ENCODE peak calls at places on chromosome 15, in seven cellular contexts. E is HCT116, Z is HepG2, K is SK-N-SH, H is H1, O is GM12878, B is K562. A is an unnamed sample.

GRCh38 chr15:60933914-60934885 is 294.9 kb downstream of the RORA start:
- DNase-seq in E (no peak), H (no peak), B (no peak), O (no peak), K (no peak), Z (no peak), A (peak; percentile 66)

GRCh38 chr15:69056365-69056764 is 41.9 kb downstream of the NOX5 start:
- DNase-seq in O (no peak), K (no peak), E (no peak), Z (no peak), H (no peak), B (no peak), A (no peak)

GRCh38 chr15:63575312-63575711 is 21.9 kb upstream of the FBXL22 start:
- DNase-seq in H (no peak), E (no peak), B (no peak), O (no peak), K (no peak), Z (no peak), A (no peak)

GRCh38 chr15:66795851-66796250 is 93.8 kb downstream of the SMAD6 start:
- DNase-seq in B (no peak), O (no peak), E (no peak), K (no peak), Z (no peak), H (no peak), A (no peak)

GRCh38 chr15:29089731-29090616 is 179.6 kb downstream of the NSMCE3 start:
- DNase-seq in B (no peak), E (no peak), Z (no peak), H (no peak), K (no peak), O (no peak), A (no peak)

GRCh38 chr15:68411735-68412134 is 20.2 kb downstream of the ITGA11 start:
- DNase-seq in E (no peak), O (no peak), Z (no peak), B (no peak), K (no peak), H (peak; percentile 14), A (no peak)

GRCh38 chr15:44710236-44711088 is 661 bp downstream of the PATL2 start:
- DNase-seq in O (peak; percentile 69), Z (no peak), E (no peak), K (no peak), H (no peak), B (peak; percentile 41), A (no peak)

GRCh38 chr15:64703632-64703959 is 71.8 kb downstream of the RBPMS2 start:
- DNase-seq in H (no peak), K (peak; percentile 41), O (no peak), Z (no peak), E (no peak), B (no peak), A (no peak)

GRCh38 chr15:88844749-88845386 is 41.6 kb downstream of the ACAN start:
- DNase-seq in H (no peak), K (no peak), Z (no peak), O (no peak), E (no peak), B (no peak), A (no peak)

GRCh38 chr15:90004671-90005070 is 3.5 kb downstream of the ZNF710 start:
- DNase-seq in H (no peak), B (peak; percentile 3), K (no peak), E (no peak), O (no peak), Z (peak; percentile 71), A (no peak)

GRCh38 chr15:68431792-68432401 is at the start of gene ITGA11:
- DNase-seq in Z (no peak), O (no peak), H (peak; percentile 87), B (no peak), K (peak; percentile 91), E (no peak), A (peak; percentile 39)

GRCh38 chr15:81092559-81092902 is 41.5 kb upstream of the CFAP161 start:
- DNase-seq in Z (no peak), B (no peak), O (no peak), H (no peak), K (no peak), E (no peak), A (no peak)

GRCh38 chr15:29936353-29937049 is 114.2 kb upstream of the TJP1 start:
- DNase-seq in K (no peak), H (no peak), E (no peak), O (no peak), Z (no peak), B (no peak), A (no peak)

GRCh38 chr15:71109130-71109529 is 6.1 kb upstream of the THSD4 start:
- DNase-seq in K (no peak), E (no peak), H (no peak), O (no peak), Z (no peak), B (no peak), A (no peak)

GRCh38 chr15:74040115-74040850 is 42.1 kb downstream of the GOLGA6A start:
- DNase-seq in B (no peak), O (no peak), Z (no peak), E (no peak), K (no peak), H (no peak), A (peak; percentile 68)

GRCh38 chr15:80743189-80743833 is 35.9 kb upstream of the CEMIP start:
- DNase-seq in H (no peak), E (no peak), B (no peak), K (no peak), O (no peak), Z (peak; percentile 85), A (no peak)

GRCh38 chr15:86135030-86135429 is 55.4 kb downstream of the AGBL1 start:
- DNase-seq in O (no peak), K (no peak), E (no peak), Z (no peak), B (no peak), H (no peak), A (no peak)

GRCh38 chr15:78914027-78914764 is 30.6 kb downstream of the CTSH start:
- DNase-seq in O (no peak), H (no peak), K (no peak), B (no peak), E (no peak), Z (peak; percentile 14), A (no peak)

GRCh38 chr15:99592135-99592845 is 26.5 kb downstream of the MEF2A start:
- DNase-seq in E (no peak), B (no peak), Z (no peak), O (no peak), K (no peak), H (no peak), A (no peak)

GRCh38 chr15:48440084-48440483 is 108.9 kb downstream of the DUT start:
- DNase-seq in O (no peak), E (no peak), Z (no peak), H (peak; percentile 52), K (no peak), B (no peak), A (peak; percentile 13)

GRCh38 chr15:25675396-25675795 is 187.7 kb downstream of the ATP10A start:
- DNase-seq in K (no peak), E (no peak), H (no peak), Z (no peak), B (no peak), O (no peak), A (no peak)

GRCh38 chr15:38709196-38709595 is 144.6 kb upstream of the RASGRP1 start:
- DNase-seq in O (no peak), Z (no peak), E (no peak), K (no peak), B (no peak), H (no peak), A (no peak)

GRCh38 chr15:75138016-75138999 is 63.4 kb upstream of the C15orf39 start:
- DNase-seq in K (no peak), O (no peak), E (no peak), B (no peak), Z (no peak), H (no peak), A (peak; percentile 75)

GRCh38 chr15:69226028-69226355 is 65.6 kb downstream of the GLCE start:
- DNase-seq in H (no peak), B (no peak), O (no peak), E (no peak), Z (no peak), K (no peak), A (no peak)

GRCh38 chr15:26634319-26634718 is 138.5 kb downstream of the GABRB3 start:
- DNase-seq in O (no peak), B (no peak), Z (no peak), K (no peak), E (no peak), H (no peak), A (no peak)

DNA sequence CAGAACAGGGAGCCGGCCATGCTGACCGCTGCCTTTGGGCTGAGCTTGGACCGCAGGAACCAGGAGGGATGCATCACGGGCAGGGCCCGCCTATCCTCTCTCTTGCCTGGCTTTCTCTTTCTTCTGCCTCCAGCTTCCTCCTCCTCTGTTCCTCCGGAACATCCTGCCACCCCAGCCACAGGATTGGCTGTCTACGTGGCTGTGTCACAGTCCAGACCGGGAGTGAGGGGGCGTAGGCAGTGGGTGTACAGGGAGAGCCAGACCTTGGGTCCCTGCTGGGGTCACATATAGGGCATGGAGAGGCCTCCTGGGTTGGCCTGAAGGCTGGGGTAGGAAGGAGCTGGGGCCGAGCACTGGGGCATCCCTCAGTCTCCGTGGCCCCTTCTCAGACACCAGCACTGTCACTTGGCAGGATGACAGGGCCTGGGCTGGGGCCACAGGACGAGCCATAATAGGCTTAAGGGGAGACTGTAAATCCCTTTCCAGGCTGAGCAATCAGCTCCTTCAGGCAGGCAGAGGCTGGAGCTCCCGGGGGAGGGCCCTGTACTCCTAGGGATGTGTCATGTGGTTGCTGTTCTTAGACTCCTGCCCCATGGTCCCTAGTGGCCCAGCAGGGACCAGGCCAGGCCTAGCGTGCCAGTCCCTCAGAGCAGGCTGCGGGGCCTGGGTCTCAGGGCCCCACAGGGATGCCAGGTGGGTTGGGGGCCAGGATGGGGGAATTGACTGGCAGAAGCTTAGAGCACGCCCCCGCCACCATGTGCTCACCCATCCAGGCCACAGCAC is 25.4 kb downstream of the LINGO1 start:
- DNase-seq in H (no peak), K (no peak), E (no peak), O (no peak), B (peak; percentile 49), Z (no peak), A (no peak)
- TF ChIP-seq YY1 in H (no peak), K (no peak), E (no peak), O (no peak), B (no peak), Z (no peak), A (no peak)

DNA sequence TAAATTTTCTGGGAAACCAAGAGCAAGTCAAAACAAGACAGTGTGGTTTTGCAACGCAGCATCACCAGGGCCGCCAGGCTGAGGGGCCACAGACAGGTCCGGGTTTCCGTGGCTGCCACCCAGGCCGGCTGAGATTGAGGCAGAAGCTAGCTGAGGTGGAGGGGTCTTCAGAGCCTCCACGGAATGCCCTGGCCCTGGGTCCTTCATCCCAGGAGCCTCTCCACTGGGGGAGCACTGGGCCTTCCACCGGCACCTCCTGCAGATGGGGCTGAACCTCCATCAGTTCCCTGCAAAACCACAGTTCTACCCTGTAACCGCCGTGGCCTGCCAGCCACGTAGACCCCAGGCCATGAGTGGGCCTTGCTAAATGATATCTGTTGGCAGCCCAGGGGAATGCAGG is 152.7 kb downstream of the CHSY1 start:
- DNase-seq in Z (no peak), H (no peak), K (no peak), O (no peak), E (no peak), B (no peak), A (no peak)
- TF ChIP-seq YY1 in Z (no peak), H (no peak), K (no peak), O (no peak), E (no peak), B (no peak), A (no peak)

GRCh38 chr15:34223904-34224596 is 766 bp upstream of the EMC4 start:
- DNase-seq in B (peak; percentile 25), K (peak; percentile 31), E (no peak), O (no peak), Z (no peak), H (no peak), A (no peak)
- TF ChIP-seq YY1 in B (no peak), K (no peak), E (no peak), O (no peak), Z (no peak), H (no peak), A (no peak)

GRCh38 chr15:40388941-40389823 is 6.7 kb downstream of the KNSTRN start:
- DNase-seq in O (no peak), E (no peak), H (no peak), K (no peak), B (no peak), Z (peak; percentile 54), A (no peak)
- TF ChIP-seq YY1 in O (no peak), E (no peak), H (no peak), K (no peak), B (no peak), Z (no peak), A (no peak)